ENCODE peak calls at places on chromosomes 16 and 17, in nine cellular contexts. P, T, N, F, D, W, E, A and H are unnamed samples.
A peak's percentile ranks its signal among the peaks of the same experiment; 100 is the strongest.

GRCh38 chr17:17177186-17177585 is 28.9 kb downstream of the PLD6 start:
- DNase-seq in P (no peak), T (no peak), N (no peak), F (peak; percentile 29), D (no peak), W (no peak), E (no peak), A (no peak), H (no peak)

GRCh38 chr17:66272699-66273390 is 29.6 kb upstream of the PRKCA start:
- DNase-seq in P (no peak), T (no peak), N (no peak), F (no peak), D (no peak), W (peak; percentile 89), E (peak; percentile 68), A (no peak), H (peak; percentile 44)

GRCh38 chr17:12996357-12996756 is 21.5 kb downstream of the ELAC2 start:
- DNase-seq in P (no peak), T (no peak), N (no peak), F (no peak), D (no peak), W (no peak), E (no peak), A (no peak), H (no peak)

GRCh38 chr17:4270746-4271145 is 7.0 kb upstream of the ANKFY1 start:
- DNase-seq in P (no peak), T (no peak), N (no peak), F (no peak), D (no peak), W (no peak), E (no peak), A (no peak), H (no peak)

GRCh38 chr17:37884516-37884915 is 39.7 kb upstream of the TBC1D3K start:
- DNase-seq in P (no peak), T (no peak), N (no peak), F (no peak), D (no peak), W (no peak), E (no peak), A (no peak), H (no peak)

GRCh38 chr16:77133706-77134105 is 57.3 kb upstream of the MON1B start:
- DNase-seq in P (no peak), T (no peak), N (no peak), F (no peak), D (no peak), W (no peak), E (no peak), A (no peak), H (no peak)

GRCh38 chr17:15915996-15916395 is 28.9 kb upstream of the ADORA2B start:
- DNase-seq in P (no peak), T (no peak), N (no peak), F (no peak), D (no peak), W (no peak), E (no peak), A (no peak), H (no peak)

GRCh38 chr17:7295230-7296180 is 1.1 kb upstream of the YBX2 start:
- DNase-seq in P (no peak), T (peak; percentile 49), N (no peak), F (no peak), D (no peak), W (no peak), E (no peak), A (no peak), H (no peak)

GRCh38 chr16:10987361-10988163 is 43.2 kb downstream of the CLEC16A start:
- DNase-seq in P (no peak), T (no peak), N (no peak), F (no peak), D (no peak), W (no peak), E (peak; percentile 49), A (no peak), H (no peak)

GRCh38 chr17:41421116-41421515 is 3.3 kb downstream of the KRT37 start:
- DNase-seq in P (no peak), T (no peak), N (no peak), F (no peak), D (no peak), W (peak; percentile 77), E (no peak), A (no peak), H (peak; percentile 68)

GRCh38 chr17:15247891-15248529 is 17.1 kb downstream of the PMP22 start:
- DNase-seq in P (no peak), T (peak; percentile 22), N (no peak), F (no peak), D (no peak), W (no peak), E (no peak), A (no peak), H (peak; percentile 35)

GRCh38 chr17:59421722-59422121 is 90.3 kb downstream of the YPEL2 start:
- DNase-seq in P (no peak), T (no peak), N (no peak), F (no peak), D (no peak), W (no peak), E (no peak), A (no peak), H (no peak)

GRCh38 chr16:68469728-68470460 is 21.6 kb upstream of the SMPD3 start:
- DNase-seq in P (no peak), T (no peak), N (no peak), F (no peak), D (no peak), W (no peak), E (no peak), A (no peak), H (no peak)

GRCh38 chr17:4334776-4335175 is 31.7 kb downstream of the UBE2G1 start:
- DNase-seq in P (no peak), T (no peak), N (no peak), F (no peak), D (no peak), W (no peak), E (no peak), A (no peak), H (no peak)

GRCh38 chr17:81338301-81339179 is 43.4 kb upstream of the SLC38A10 start:
- DNase-seq in P (no peak), T (no peak), N (no peak), F (peak; percentile 46), D (no peak), W (no peak), E (peak; percentile 61), A (peak; percentile 53), H (no peak)

GRCh38 chr16:79716645-79717323 is 116.2 kb upstream of the MAF start:
- DNase-seq in P (no peak), T (no peak), N (no peak), F (no peak), D (no peak), W (no peak), E (no peak), A (no peak), H (no peak)

GRCh38 chr16:11140867-11141266 is 115.1 kb downstream of the SOCS1 start:
- DNase-seq in P (no peak), T (no peak), N (no peak), F (no peak), D (no peak), W (no peak), E (no peak), A (no peak), H (no peak)

GRCh38 chr17:48596000-48596734 is 2.6 kb upstream of the HOXB5 start:
- DNase-seq in P (no peak), T (no peak), N (no peak), F (no peak), D (no peak), W (peak; percentile 53), E (no peak), A (no peak), H (no peak)

GRCh38 chr17:29574732-29575510 is 6.4 kb downstream of the TP53I13 start:
- DNase-seq in P (peak; percentile 77), T (no peak), N (no peak), F (no peak), D (no peak), W (no peak), E (no peak), A (peak; percentile 59), H (no peak)

GRCh38 chr17:36534881-36535668 is at the start of gene PIGW:
- DNase-seq in P (peak; percentile 86), T (peak; percentile 94), N (peak; percentile 86), F (peak; percentile 94), D (peak; percentile 79), W (peak; percentile 85), E (peak; percentile 93), A (peak; percentile 95), H (peak; percentile 93)

GRCh38 chr16:12120331-12120981 is 143.9 kb downstream of the SNX29 start:
- DNase-seq in P (no peak), T (no peak), N (peak; percentile 76), F (no peak), D (no peak), W (peak; percentile 84), E (peak; percentile 71), A (no peak), H (no peak)

GRCh38 chr17:50917418-50917743 is 51.2 kb upstream of the TOB1 start:
- DNase-seq in P (no peak), T (no peak), N (no peak), F (no peak), D (no peak), W (no peak), E (no peak), A (no peak), H (no peak)

GRCh38 chr17:49393491-49394255 is 21.0 kb downstream of the PHB1 start:
- DNase-seq in P (no peak), T (no peak), N (no peak), F (no peak), D (no peak), W (no peak), E (peak; percentile 25), A (no peak), H (no peak)

GRCh38 chr17:75632863-75633483 is at the start of gene SMIM5:
- DNase-seq in P (peak; percentile 85), T (peak; percentile 87), N (peak; percentile 86), F (peak; percentile 93), D (peak; percentile 80), W (peak; percentile 83), E (peak; percentile 91), A (peak; percentile 95), H (peak; percentile 78)
- TF ChIP-seq CTCF in P (peak; percentile 93), T (peak; percentile 99), N (peak; percentile 98), F (peak; percentile 99), D (peak; percentile 81), W (peak; percentile 94), E (peak; percentile 92), A (peak; percentile 97), H (peak; percentile 90)

GRCh38 chr16:57475711-57476339 is 10.5 kb downstream of the DOK4 start:
- DNase-seq in P (no peak), T (peak; percentile 80), N (no peak), F (no peak), D (peak; percentile 31), W (peak; percentile 33), E (peak; percentile 64), A (peak; percentile 67), H (no peak)
- TF ChIP-seq CTCF in P (peak; percentile 21), T (peak; percentile 90), N (peak; percentile 58), F (peak; percentile 64), D (peak; percentile 76), W (peak; percentile 55), E (peak; percentile 77), A (peak; percentile 32), H (peak; percentile 52)

GRCh38 chr17:73186283-73186682 is 6.6 kb upstream of the COG1 start:
- DNase-seq in P (no peak), T (no peak), N (no peak), F (no peak), D (no peak), W (no peak), E (no peak), A (no peak), H (no peak)
- TF ChIP-seq CTCF in P (no peak), T (no peak), N (no peak), F (no peak), D (no peak), W (no peak), E (no peak), A (no peak), H (no peak)

GRCh38 chr17:71423871-71424546 is 696.8 kb upstream of the SOX9 start:
- DNase-seq in P (no peak), T (peak; percentile 95), N (no peak), F (no peak), D (no peak), W (peak; percentile 76), E (peak; percentile 12), A (no peak), H (peak; percentile 86)
- TF ChIP-seq CTCF in P (no peak), T (no peak), N (no peak), F (no peak), D (no peak), W (no peak), E (no peak), A (no peak), H (no peak)